ENCODE peak calls at places on chromosomes 3 and 15, in nine cellular contexts. One of them, this sample, is unnamed. For H3K9me3 and H3K36me3, the result is how much of the 10 kb centered on the place peaks cover.

GRCh38 chr3:37955918-37956317 is 34.7 kb upstream of the VILL start:
- DNase-seq in fibroblast of lung: no peak
- DNase-seq in ovary: no peak
- DNase-seq in body of pancreas: no peak
- DNase-seq in heart right ventricle: no peak
- DNase-seq in stomach: no peak
- DNase-seq in thoracic aorta: no peak
- DNase-seq in uterus: peak
- DNase-seq in lower lobe of right lung: no peak
- DNase-seq in this sample: no peak

GRCh38 chr15:89745768-89746167 is 5.3 kb downstream of the MESP1 start:
- DNase-seq in uterus: no peak
- DNase-seq in fibroblast of lung: no peak
- DNase-seq in ovary: no peak
- DNase-seq in thoracic aorta: no peak
- DNase-seq in body of pancreas: no peak
- DNase-seq in lower lobe of right lung: no peak
- DNase-seq in heart right ventricle: no peak
- DNase-seq in stomach: no peak
- DNase-seq in this sample: no peak

GRCh38 chr15:41494922-41495735 is 1.5 kb downstream of the ITPKA start:
- DNase-seq in uterus: no peak
- DNase-seq in ovary: no peak
- DNase-seq in heart right ventricle: no peak
- DNase-seq in fibroblast of lung: no peak
- DNase-seq in body of pancreas: no peak
- DNase-seq in stomach: peak
- DNase-seq in lower lobe of right lung: peak
- DNase-seq in thoracic aorta: no peak
- DNase-seq in this sample: no peak

GRCh38 chr15:71334874-71335273 is 219.6 kb downstream of the THSD4 start:
- DNase-seq in thoracic aorta: no peak
- DNase-seq in ovary: no peak
- DNase-seq in fibroblast of lung: no peak
- DNase-seq in uterus: no peak
- DNase-seq in lower lobe of right lung: no peak
- DNase-seq in stomach: no peak
- DNase-seq in heart right ventricle: no peak
- DNase-seq in body of pancreas: no peak
- DNase-seq in this sample: no peak

GRCh38 chr3:39291903-39292329 is 12.1 kb upstream of the CX3CR1 start:
- DNase-seq in heart right ventricle: peak
- DNase-seq in thoracic aorta: no peak
- DNase-seq in stomach: peak
- DNase-seq in ovary: peak
- DNase-seq in lower lobe of right lung: peak
- DNase-seq in fibroblast of lung: peak
- DNase-seq in body of pancreas: peak
- DNase-seq in uterus: peak
- DNase-seq in this sample: peak

GRCh38 chr15:41847981-41848380 is 9.3 kb downstream of the PLA2G4B start:
- DNase-seq in lower lobe of right lung: no peak
- DNase-seq in heart right ventricle: no peak
- DNase-seq in ovary: no peak
- DNase-seq in uterus: no peak
- DNase-seq in body of pancreas: no peak
- DNase-seq in fibroblast of lung: no peak
- DNase-seq in stomach: no peak
- DNase-seq in thoracic aorta: no peak
- DNase-seq in this sample: no peak

GRCh38 chr15:49421991-49422390 is 1.1 kb upstream of the FGF7 start:
- DNase-seq in body of pancreas: peak
- DNase-seq in thoracic aorta: peak
- DNase-seq in lower lobe of right lung: peak
- DNase-seq in heart right ventricle: peak
- DNase-seq in stomach: peak
- DNase-seq in uterus: peak
- DNase-seq in ovary: peak
- DNase-seq in fibroblast of lung: peak
- DNase-seq in this sample: peak

GRCh38 chr3:52446042-52446441 is 1.1 kb upstream of the SEMA3G start:
- DNase-seq in lower lobe of right lung: no peak
- DNase-seq in body of pancreas: no peak
- DNase-seq in fibroblast of lung: no peak
- DNase-seq in uterus: no peak
- DNase-seq in thoracic aorta: no peak
- DNase-seq in stomach: no peak
- DNase-seq in ovary: no peak
- DNase-seq in heart right ventricle: no peak
- DNase-seq in this sample: no peak

GRCh38 chr3:86104154-86104553 is 886.8 kb downstream of the VGLL3 start:
- DNase-seq in fibroblast of lung: no peak
- DNase-seq in thoracic aorta: no peak
- DNase-seq in lower lobe of right lung: no peak
- DNase-seq in ovary: no peak
- DNase-seq in stomach: no peak
- DNase-seq in heart right ventricle: no peak
- DNase-seq in body of pancreas: no peak
- DNase-seq in uterus: no peak
- DNase-seq in this sample: no peak

GRCh38 chr3:151112731-151113130 is 27.3 kb downstream of the MED12L start:
- DNase-seq in ovary: no peak
- DNase-seq in fibroblast of lung: no peak
- DNase-seq in heart right ventricle: no peak
- DNase-seq in thoracic aorta: no peak
- DNase-seq in lower lobe of right lung: no peak
- DNase-seq in stomach: no peak
- DNase-seq in uterus: no peak
- DNase-seq in body of pancreas: no peak
- DNase-seq in this sample: no peak

GRCh38 chr3:16723994-16724393 is 118.8 kb upstream of the DAZL start:
- DNase-seq in lower lobe of right lung: no peak
- DNase-seq in heart right ventricle: no peak
- DNase-seq in thoracic aorta: no peak
- DNase-seq in body of pancreas: no peak
- DNase-seq in stomach: no peak
- DNase-seq in ovary: no peak
- DNase-seq in fibroblast of lung: no peak
- DNase-seq in uterus: no peak
- DNase-seq in this sample: no peak

GRCh38 chr3:25849101-25849500 is 59.2 kb downstream of the OXSM start:
- DNase-seq in stomach: no peak
- DNase-seq in lower lobe of right lung: no peak
- DNase-seq in heart right ventricle: no peak
- DNase-seq in body of pancreas: no peak
- DNase-seq in thoracic aorta: no peak
- DNase-seq in uterus: no peak
- DNase-seq in ovary: no peak
- DNase-seq in fibroblast of lung: no peak
- DNase-seq in this sample: no peak

GRCh38 chr15:48888836-48889235 is 10.9 kb downstream of the EID1 start:
- DNase-seq in uterus: no peak
- DNase-seq in fibroblast of lung: peak
- DNase-seq in heart right ventricle: no peak
- DNase-seq in thoracic aorta: no peak
- DNase-seq in lower lobe of right lung: no peak
- DNase-seq in body of pancreas: no peak
- DNase-seq in stomach: no peak
- DNase-seq in ovary: no peak
- DNase-seq in this sample: no peak

GRCh38 chr15:22902578-22902977 is 64.1 kb downstream of the NIPA2 start:
- DNase-seq in heart right ventricle: no peak
- DNase-seq in thoracic aorta: no peak
- DNase-seq in stomach: no peak
- DNase-seq in fibroblast of lung: no peak
- DNase-seq in ovary: no peak
- DNase-seq in lower lobe of right lung: no peak
- DNase-seq in uterus: no peak
- DNase-seq in body of pancreas: no peak
- DNase-seq in this sample: no peak

GRCh38 chr3:58370407-58370806 is 37.7 kb downstream of the PXK start:
- DNase-seq in lower lobe of right lung: no peak
- DNase-seq in body of pancreas: no peak
- DNase-seq in ovary: no peak
- DNase-seq in fibroblast of lung: no peak
- DNase-seq in uterus: no peak
- DNase-seq in thoracic aorta: no peak
- DNase-seq in heart right ventricle: no peak
- DNase-seq in stomach: no peak
- DNase-seq in this sample: no peak

GRCh38 chr3:163490119-163490518 is 1588.2 kb downstream of the SI start:
- DNase-seq in body of pancreas: peak
- DNase-seq in thoracic aorta: no peak
- DNase-seq in heart right ventricle: no peak
- DNase-seq in stomach: peak
- DNase-seq in lower lobe of right lung: no peak
- DNase-seq in fibroblast of lung: peak
- DNase-seq in ovary: no peak
- DNase-seq in uterus: no peak
- DNase-seq in this sample: no peak

GRCh38 chr15:69807752-69808151 is 290.0 kb downstream of the TLE3 start:
- DNase-seq in body of pancreas: no peak
- DNase-seq in uterus: no peak
- DNase-seq in stomach: no peak
- DNase-seq in lower lobe of right lung: peak
- DNase-seq in thoracic aorta: no peak
- DNase-seq in ovary: no peak
- DNase-seq in fibroblast of lung: peak
- DNase-seq in heart right ventricle: no peak
- DNase-seq in this sample: peak

GRCh38 chr3:163919154-163919553 is 1159.1 kb downstream of the SI start:
- DNase-seq in lower lobe of right lung: no peak
- DNase-seq in uterus: no peak
- DNase-seq in ovary: no peak
- DNase-seq in thoracic aorta: no peak
- DNase-seq in stomach: no peak
- DNase-seq in heart right ventricle: no peak
- DNase-seq in body of pancreas: no peak
- DNase-seq in fibroblast of lung: no peak
- DNase-seq in this sample: no peak

GRCh38 chr3:71629289-71630252 is 46.0 kb upstream of the FOXP1 start:
- DNase-seq in lower lobe of right lung: peak
- DNase-seq in thoracic aorta: no peak
- DNase-seq in stomach: no peak
- DNase-seq in ovary: no peak
- DNase-seq in heart right ventricle: peak
- DNase-seq in uterus: peak
- DNase-seq in body of pancreas: no peak
- DNase-seq in fibroblast of lung: peak
- DNase-seq in this sample: peak

GRCh38 chr15:33043636-33044035 is 150.9 kb downstream of the FMN1 start:
- DNase-seq in body of pancreas: no peak
- DNase-seq in lower lobe of right lung: no peak
- DNase-seq in heart right ventricle: no peak
- DNase-seq in thoracic aorta: no peak
- DNase-seq in fibroblast of lung: no peak
- DNase-seq in uterus: no peak
- DNase-seq in ovary: no peak
- DNase-seq in stomach: no peak
- DNase-seq in this sample: no peak
- H3K9me3 ChIP-seq in body of pancreas: under half
- H3K9me3 ChIP-seq in lower lobe of right lung: under half
- H3K9me3 ChIP-seq in heart right ventricle: under half
- H3K9me3 ChIP-seq in thoracic aorta: under half
- H3K9me3 ChIP-seq in fibroblast of lung: under half
- H3K9me3 ChIP-seq in uterus: under half
- H3K9me3 ChIP-seq in ovary: under half
- H3K9me3 ChIP-seq in stomach: under half
- H3K9me3 ChIP-seq in this sample: under half

GRCh38 chr15:88489321-88489720 is 21.8 kb downstream of the MRPS11 start:
- DNase-seq in fibroblast of lung: no peak
- DNase-seq in heart right ventricle: no peak
- DNase-seq in body of pancreas: no peak
- DNase-seq in uterus: no peak
- DNase-seq in ovary: no peak
- DNase-seq in thoracic aorta: no peak
- DNase-seq in lower lobe of right lung: no peak
- DNase-seq in stomach: no peak
- DNase-seq in this sample: no peak
- TF ChIP-seq CTCF in fibroblast of lung: no peak
- TF ChIP-seq CTCF in heart right ventricle: no peak
- TF ChIP-seq CTCF in body of pancreas: no peak
- TF ChIP-seq CTCF in uterus: no peak
- TF ChIP-seq CTCF in ovary: no peak
- TF ChIP-seq CTCF in thoracic aorta: no peak
- TF ChIP-seq CTCF in lower lobe of right lung: no peak
- TF ChIP-seq CTCF in stomach: no peak
- TF ChIP-seq CTCF in this sample: no peak

DNA sequence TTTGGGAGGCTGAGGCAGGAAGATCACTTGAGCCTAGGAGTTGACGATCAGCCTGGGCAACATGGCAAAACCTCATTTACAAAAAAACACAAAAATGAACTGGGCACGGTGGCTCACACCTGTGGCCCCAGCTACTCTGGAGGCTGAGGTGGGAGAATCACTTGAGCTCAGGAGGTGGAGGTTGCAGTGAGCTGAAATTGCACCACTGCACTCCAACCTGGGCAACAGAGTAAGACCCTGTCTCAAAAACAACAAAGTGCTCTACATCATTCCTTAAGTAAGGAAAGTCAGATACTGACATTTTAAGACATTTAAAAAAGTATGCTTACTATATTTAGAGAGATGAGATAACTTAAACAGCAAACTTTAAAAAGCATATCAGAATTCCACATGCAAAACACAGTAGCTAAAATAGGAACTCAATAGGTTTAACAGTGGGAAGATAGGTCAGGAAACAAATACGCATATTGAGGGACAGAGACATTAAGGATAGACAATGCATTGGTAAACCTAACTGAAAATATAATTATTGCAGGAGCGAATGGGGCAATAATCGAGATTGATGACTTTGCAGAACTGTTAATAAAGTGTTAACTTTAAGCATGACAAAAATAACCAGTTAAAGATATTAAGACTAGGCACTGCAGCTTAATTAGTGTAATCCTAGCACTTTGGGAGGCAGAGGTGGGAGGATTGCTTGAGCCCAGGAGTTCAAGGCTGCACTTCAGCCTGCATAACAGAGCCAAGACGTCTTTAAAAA is 32.1 kb downstream of the MORF4L1 start:
- DNase-seq in thoracic aorta: no peak
- DNase-seq in fibroblast of lung: no peak
- DNase-seq in body of pancreas: no peak
- DNase-seq in heart right ventricle: no peak
- DNase-seq in ovary: no peak
- DNase-seq in uterus: no peak
- DNase-seq in lower lobe of right lung: no peak
- DNase-seq in stomach: no peak
- DNase-seq in this sample: no peak
- H3K36me3 ChIP-seq in thoracic aorta: under half
- H3K36me3 ChIP-seq in fibroblast of lung: under half
- H3K36me3 ChIP-seq in body of pancreas: under half
- H3K36me3 ChIP-seq in heart right ventricle: under half
- H3K36me3 ChIP-seq in ovary: under half
- H3K36me3 ChIP-seq in uterus: under half
- H3K36me3 ChIP-seq in lower lobe of right lung: half or more
- H3K36me3 ChIP-seq in stomach: half or more
- H3K36me3 ChIP-seq in this sample: half or more

DNA sequence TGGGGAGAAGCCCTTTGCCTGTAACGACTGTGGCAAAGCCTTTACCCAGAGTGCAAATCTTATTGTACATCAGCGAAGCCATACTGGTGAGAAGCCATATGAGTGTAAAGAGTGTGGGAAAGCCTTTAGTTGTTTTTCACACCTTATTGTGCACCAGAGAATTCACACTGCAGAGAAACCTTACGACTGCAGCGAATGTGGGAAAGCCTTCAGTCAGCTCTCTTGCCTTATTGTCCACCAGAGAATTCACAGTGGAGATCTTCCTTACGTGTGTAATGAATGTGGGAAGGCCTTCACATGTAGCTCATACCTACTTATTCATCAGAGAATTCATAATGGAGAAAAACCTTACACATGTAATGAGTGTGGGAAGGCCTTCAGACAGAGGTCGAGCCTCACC is 10.9 kb downstream of the ZNF35 start:
- DNase-seq in fibroblast of lung: peak
- DNase-seq in lower lobe of right lung: no peak
- DNase-seq in thoracic aorta: no peak
- DNase-seq in body of pancreas: no peak
- DNase-seq in stomach: no peak
- DNase-seq in uterus: no peak
- DNase-seq in ovary: no peak
- DNase-seq in heart right ventricle: no peak
- DNase-seq in this sample: no peak
- H3K9me3 ChIP-seq in fibroblast of lung: under half
- H3K9me3 ChIP-seq in lower lobe of right lung: half or more
- H3K9me3 ChIP-seq in thoracic aorta: under half
- H3K9me3 ChIP-seq in body of pancreas: under half
- H3K9me3 ChIP-seq in stomach: half or more
- H3K9me3 ChIP-seq in uterus: under half
- H3K9me3 ChIP-seq in ovary: under half
- H3K9me3 ChIP-seq in heart right ventricle: under half
- H3K9me3 ChIP-seq in this sample: under half

This sample was measured in gastrocnemius medialis.